ENCODE peak calls at places on chromosomes 4 and X, in four cellular contexts. F is GM12865, N is brain microvascular endothelial cell, W is choroid plexus epithelial cell. K is an unnamed sample.
A peak's percentile ranks its signal among the peaks of the same experiment; 100 is the strongest.

GRCh38 chr4:68960294-68961163 is 8.9 kb upstream of the UGT2A3 start:
- DNase-seq in F (peak; percentile 46), N (no peak), W (no peak), K (no peak)

GRCh38 chr4:52713456-52713937 is 37.7 kb downstream of the ERVMER34-1 start:
- DNase-seq in F (peak; percentile 58), N (no peak), W (peak; percentile 13), K (no peak)

GRCh38 chrX:63350551-63350950 is 581 bp downstream of the SPIN4 start:
- DNase-seq in F (peak; percentile 46), N (no peak), W (no peak), K (peak; percentile 7)

GRCh38 chr4:48877827-48878535 is 28.6 kb downstream of the OCIAD2 start:
- DNase-seq in F (no peak), N (no peak), W (no peak), K (no peak)

GRCh38 chr4:6032249-6033244 is 14.3 kb upstream of the C4orf50 start:
- DNase-seq in F (no peak), N (no peak), W (no peak), K (no peak)

GRCh38 chr4:154622598-154622997 is 10.1 kb upstream of the FGG start:
- DNase-seq in F (peak; percentile 60), N (peak; percentile 53), W (peak; percentile 83), K (no peak)

GRCh38 chr4:95289028-95289634 is 259.6 kb downstream of the UNC5C start:
- DNase-seq in F (peak; percentile 3), N (peak; percentile 75), W (peak; percentile 78), K (no peak)

GRCh38 chrX:71546879-71547278 is 14.0 kb downstream of the OGT start:
- DNase-seq in F (no peak), N (no peak), W (no peak), K (no peak)

GRCh38 chrX:114774691-114775090 is 190.8 kb downstream of the HTR2C start:
- DNase-seq in F (no peak), N (no peak), W (peak; percentile 17), K (no peak)

GRCh38 chrX:23317799-23318724 is 16.6 kb upstream of the PTCHD1 start:
- DNase-seq in F (peak; percentile 43), N (peak; percentile 12), W (peak; percentile 13), K (no peak)

GRCh38 chrX:124717537-124717936 is 371.2 kb downstream of the SH2D1A start:
- DNase-seq in F (no peak), N (no peak), W (no peak), K (no peak)

GRCh38 chr4:107050525-107051135 is 14.5 kb upstream of the DKK2 start:
- DNase-seq in F (peak; percentile 11), N (no peak), W (peak; percentile 40), K (no peak)

GRCh38 chrX:15242899-15243555 is 26.9 kb downstream of the ASB9 start:
- DNase-seq in F (peak; percentile 44), N (peak; percentile 53), W (peak; percentile 76), K (peak; percentile 6)

GRCh38 chr4:79331126-79331876 is 5.4 kb upstream of the NAA11 start:
- DNase-seq in F (peak; percentile 7), N (peak; percentile 6), W (peak; percentile 1), K (no peak)

GRCh38 chr4:48898733-48899431 is 7.7 kb downstream of the OCIAD2 start:
- DNase-seq in F (no peak), N (peak; percentile 37), W (peak; percentile 56), K (no peak)

GRCh38 chr4:72971572-72971971 is 97.9 kb downstream of the COX18 start:
- DNase-seq in F (no peak), N (peak; percentile 95), W (peak; percentile 86), K (no peak)

GRCh38 chr4:132923516-132923915 is 225.6 kb upstream of the PCDH10 start:
- DNase-seq in F (no peak), N (no peak), W (no peak), K (no peak)

GRCh38 chr4:124596811-124597210 is 115.7 kb downstream of the ANKRD50 start:
- DNase-seq in F (no peak), N (no peak), W (no peak), K (no peak)

GRCh38 chr4:157005831-157006230 is 34.2 kb upstream of the PDGFC start:
- DNase-seq in F (no peak), N (no peak), W (no peak), K (no peak)

GRCh38 chrX:119343856-119344255 is 55.3 kb upstream of the SLC25A43 start:
- DNase-seq in F (no peak), N (no peak), W (no peak), K (no peak)

GRCh38 chr4:184513802-184514120 is 39.4 kb upstream of the IRF2 start:
- DNase-seq in F (no peak), N (no peak), W (no peak), K (no peak)
- H3K4me3 ChIP-seq in F (peak overlapping the region; percentile 12), N (no peak overlapping the region), W (no peak overlapping the region), K (no peak overlapping the region)

GRCh38 chr4:38132140-38132673 is 172.0 kb downstream of the PTTG2 start:
- DNase-seq in F (peak; percentile 98), N (peak; percentile 98), W (peak; percentile 99), K (peak; percentile 41)
- H3K4me3 ChIP-seq in F (no peak overlapping the region), N (no peak overlapping the region), W (no peak overlapping the region), K (no peak overlapping the region)

DNA sequence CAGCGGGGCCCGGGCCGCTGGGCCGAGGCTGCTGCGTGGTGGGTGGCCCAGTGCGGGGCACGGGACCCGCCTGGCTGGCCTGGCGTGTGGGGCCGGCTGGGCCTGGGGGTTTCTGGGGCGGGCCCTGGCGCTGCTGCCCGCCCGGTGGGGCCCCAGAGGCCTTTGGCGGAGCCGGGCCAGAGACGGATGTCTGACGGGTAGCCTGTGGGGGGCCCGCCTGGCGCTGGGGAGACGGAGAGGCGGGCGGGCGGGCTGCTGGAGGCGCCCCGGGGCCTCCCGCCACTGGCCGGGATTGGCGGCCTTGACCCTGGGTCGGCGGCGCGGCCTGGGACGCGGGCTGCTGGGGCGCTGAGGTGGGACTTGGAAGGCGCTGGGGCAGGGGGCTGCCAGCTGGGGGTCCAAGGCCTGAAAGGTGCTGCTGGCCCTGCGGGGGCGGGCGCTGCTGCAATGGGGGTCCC is 8.1 kb upstream of the TIMP1 start:
- DNase-seq in F (no peak), N (no peak), W (no peak), K (no peak)
- H3K4me3 ChIP-seq in F (no peak overlapping the region), N (peak overlapping the region; percentile 30), W (peak overlapping the region; percentile 28), K (no peak overlapping the region)

GRCh38 chr4:8894424-8894816 is 22.8 kb upstream of the HMX1 start:
- DNase-seq in F (no peak), N (no peak), W (no peak), K (no peak)
- H3K4me3 ChIP-seq in F (no peak overlapping the region), N (no peak overlapping the region), W (no peak overlapping the region), K (no peak overlapping the region)

GRCh38 chrX:40329616-40330015 is 231.9 kb upstream of the BCOR start:
- DNase-seq in F (no peak), N (no peak), W (no peak), K (no peak)
- H3K4me3 ChIP-seq in F (no peak overlapping the region), N (no peak overlapping the region), W (no peak overlapping the region), K (no peak overlapping the region)

GRCh38 chr4:184396001-184396400 is 78.3 kb downstream of the IRF2 start:
- DNase-seq in F (peak; percentile 81), N (no peak), W (no peak), K (no peak)
- H3K4me3 ChIP-seq in F (peak overlapping the region; percentile 32), N (no peak overlapping the region), W (no peak overlapping the region), K (no peak overlapping the region)

GRCh38 chr4:153347117-153347516 is 2.6 kb downstream of the MND1 start:
- DNase-seq in F (no peak), N (no peak), W (no peak), K (no peak)

GRCh38 chr4:153346563-153346962 is 2.1 kb downstream of the MND1 start:
- DNase-seq in F (no peak), N (no peak), W (peak; percentile 9), K (no peak)

GRCh38 chr4:153346031-153346430 is 1.5 kb downstream of the MND1 start:
- DNase-seq in F (no peak), N (no peak), W (no peak), K (no peak)

GRCh38 chr4:153349206-153349805 is 4.8 kb downstream of the MND1 start:
- DNase-seq in F (no peak), N (no peak), W (no peak), K (no peak)

GRCh38 chr4:153348006-153348405 is 3.5 kb downstream of the MND1 start:
- DNase-seq in F (peak; percentile 22), N (no peak), W (peak; percentile 25), K (no peak)
- H3K4me3 ChIP-seq in F (no peak overlapping the region), N (no peak overlapping the region), W (no peak overlapping the region), K (no peak overlapping the region)

GRCh38 chr4:3304831-3305609 is 12.2 kb downstream of the RGS12 start:
- DNase-seq in F (no peak), N (no peak), W (peak; percentile 23), K (no peak)
- H3K4me3 ChIP-seq in F (no peak overlapping the region), N (no peak overlapping the region), W (no peak overlapping the region), K (no peak overlapping the region)

GRCh38 chrX:104134583-104135261 is 22.1 kb downstream of the SLC25A53 start:
- DNase-seq in F (no peak), N (no peak), W (no peak), K (no peak)

GRCh38 chrX:104137496-104137895 is 19.3 kb downstream of the SLC25A53 start:
- DNase-seq in F (peak; percentile 9), N (peak; percentile 8), W (peak; percentile 40), K (no peak)

GRCh38 chrX:104135677-104136076 is 21.1 kb downstream of the SLC25A53 start:
- DNase-seq in F (no peak), N (no peak), W (peak; percentile 45), K (no peak)

GRCh38 chrX:104141087-104141760 is 15.6 kb downstream of the SLC25A53 start:
- DNase-seq in F (no peak), N (no peak), W (no peak), K (no peak)

GRCh38 chrX:104136241-104137019 is 20.4 kb downstream of the SLC25A53 start:
- DNase-seq in F (peak; percentile 82), N (peak; percentile 73), W (peak; percentile 95), K (peak; percentile 45)
- H3K4me3 ChIP-seq in F (no peak overlapping the region), N (peak overlapping the region; percentile 51), W (peak overlapping the region; percentile 58), K (no peak overlapping the region)